ENCODE peak calls at places on chromosomes 13 and 19, in five cellular contexts. X, S, B, U and T are unnamed samples.

GRCh38 chr13:73596382-73596781 is 537.6 kb downstream of the KLF5 start:
- ATAC-seq in X (no peak), S (no peak), B (no peak), U (no peak), T (no peak)

GRCh38 chr19:49231389-49231788 is 73.8 kb downstream of the TRPM4 start:
- ATAC-seq in X (no peak), S (no peak), B (no peak), U (no peak), T (peak; percentile 91)

GRCh38 chr13:95906999-95907398 is 146.2 kb downstream of the UGGT2 start:
- ATAC-seq in X (no peak), S (no peak), B (no peak), U (no peak), T (no peak)

GRCh38 chr13:29339386-29340272 is 255.9 kb downstream of the SLC7A1 start:
- ATAC-seq in X (no peak), S (no peak), B (no peak), U (no peak), T (no peak)

GRCh38 chr19:51809787-51810186 is 14.8 kb downstream of the FPR3 start:
- ATAC-seq in X (no peak), S (no peak), B (peak; percentile 23), U (no peak), T (no peak)

GRCh38 chr13:74061939-74062595 is 72.1 kb downstream of the KLF12 start:
- ATAC-seq in X (peak; percentile 87), S (peak; percentile 58), B (peak; percentile 64), U (peak; percentile 65), T (peak; percentile 54)

GRCh38 chr19:45657520-45658163 is 10.4 kb upstream of the GIPR start:
- ATAC-seq in X (no peak), S (no peak), B (no peak), U (no peak), T (no peak)

GRCh38 chr19:35123573-35123972 is 8.0 kb downstream of the FXYD3 start:
- ATAC-seq in X (no peak), S (peak; percentile 1), B (peak; percentile 42), U (peak; percentile 17), T (no peak)